ENCODE peak calls at places on chromosomes 7 and 10, in five cellular contexts. F is neuronal stem cell, T is SJSA1, W is pancreas, H is MM.1S. R is an unnamed sample. For H3K4me1 and H3K27me3, the result is how much of the 10 kb centered on the place peaks cover.

GRCh38 chr10:98323221-98324164 is 55.5 kb upstream of the LOXL4 start:
- DNase-seq in H (no peak), W (no peak), T (peak), F (no peak), R (peak)

GRCh38 chr7:2644514-2645273 is 12.9 kb downstream of the TTYH3 start:
- DNase-seq in F (no peak), W (no peak), H (no peak), T (no peak), R (no peak)

GRCh38 chr7:14754631-14755030 is 147.9 kb downstream of the DGKB start:
- DNase-seq in T (no peak), H (no peak), W (no peak), F (no peak), R (no peak)

GRCh38 chr10:122955892-122956291 is 1.9 kb upstream of the C10orf88 start:
- DNase-seq in F (no peak), T (no peak), H (no peak), W (no peak), R (no peak)

GRCh38 chr7:113128028-113128427 is 9.7 kb upstream of the SMIM30 start:
- DNase-seq in T (no peak), H (no peak), F (no peak), W (no peak), R (no peak)

GRCh38 chr7:152050547-152050971 is 25.1 kb downstream of the GALNT11 start:
- DNase-seq in T (peak), H (no peak), W (no peak), F (no peak), R (no peak)

GRCh38 chr7:149209518-149210269 is 14.3 kb downstream of the ZNF282 start:
- DNase-seq in T (peak), H (peak), W (no peak), F (peak), R (peak)

GRCh38 chr7:6637544-6638229 is 569 bp downstream of the ZNF316 start:
- DNase-seq in H (peak), T (peak), W (no peak), F (no peak), R (no peak)

GRCh38 chr7:30800785-30801252 is 29.6 kb downstream of the MINDY4 start:
- DNase-seq in W (no peak), H (peak), F (peak), T (peak), R (peak)

GRCh38 chr10:110392860-110393732 is 88.4 kb upstream of the SMNDC1 start:
- DNase-seq in H (no peak), W (no peak), F (no peak), T (no peak), R (no peak)

GRCh38 chr7:69599879-69600764 is 1.8 kb downstream of the AUTS2 start:
- DNase-seq in H (no peak), T (no peak), W (no peak), F (peak), R (no peak)

GRCh38 chr10:95360122-95360715 is 69.4 kb upstream of the PDLIM1 start:
- DNase-seq in H (peak), F (no peak), W (no peak), T (peak), R (no peak)

GRCh38 chr10:91163709-91164474 is 56.6 kb upstream of the PCGF5 start:
- DNase-seq in W (peak), H (no peak), F (no peak), T (peak), R (peak)

GRCh38 chr7:103843689-103844480 is 145.6 kb downstream of the RELN start:
- DNase-seq in H (no peak), F (no peak), T (no peak), W (no peak), R (no peak)

GRCh38 chr10:113858541-113858940 is 4.1 kb downstream of the NHLRC2 start:
- DNase-seq in F (no peak), W (no peak), T (no peak), H (no peak), R (no peak)

GRCh38 chr7:6228865-6229264 is 43.6 kb downstream of the CYTH3 start:
- DNase-seq in F (no peak), T (no peak), H (no peak), W (no peak), R (no peak)

GRCh38 chr10:58475322-58476277 is 37.1 kb upstream of the BICC1 start:
- DNase-seq in T (peak), F (no peak), H (peak), W (no peak), R (no peak)

GRCh38 chr10:672992-673391 is 16.5 kb downstream of the DIP2C start:
- DNase-seq in F (no peak), W (no peak), T (no peak), H (no peak), R (no peak)

GRCh38 chr10:13608246-13608853 is 21.6 kb downstream of the PRPF18 start:
- DNase-seq in F (no peak), W (no peak), H (no peak), T (no peak), R (peak)

GRCh38 chr10:77936697-77937567 is 10.4 kb upstream of the DLG5 start:
- DNase-seq in H (no peak), T (no peak), F (no peak), W (no peak), R (no peak)

GRCh38 chr10:21230219-21230618 is 295.3 kb downstream of the SKIDA1 start:
- DNase-seq in H (no peak), F (no peak), W (no peak), T (no peak), R (no peak)

GRCh38 chr10:29618341-29619171 is 16.2 kb downstream of the SVIL start:
- DNase-seq in W (no peak), H (no peak), F (no peak), T (no peak), R (no peak)

GRCh38 chr10:95560288-95561199 is 627 bp downstream of the SORBS1 start:
- DNase-seq in H (peak), T (peak), F (no peak), W (peak), R (no peak)

GRCh38 chr10:100185364-100186252 is at the start of gene ERLIN1:
- DNase-seq in F (peak), H (peak), W (peak), T (peak), R (peak)

GRCh38 chr7:30785786-30786185 is 14.6 kb downstream of the MINDY4 start:
- DNase-seq in F (no peak), H (no peak), T (no peak), W (no peak), R (no peak)

GRCh38 chr10:43861966-43862751 is 213.5 kb upstream of the ZNF32 start:
- DNase-seq in H (no peak), W (no peak), F (no peak), T (no peak), R (no peak)

GRCh38 chr10:28302012-28302667 is 724 bp downstream of the MPP7 start:
- DNase-seq in W (no peak), H (no peak), T (no peak), F (no peak), R (peak)

GRCh38 chr10:117240730-117241529 is at the start of gene SLC18A2:
- DNase-seq in F (no peak), H (no peak), W (peak), T (no peak), R (no peak)

GRCh38 chr10:95447733-95448132 is 113.4 kb downstream of the SORBS1 start:
- DNase-seq in H (no peak), F (no peak), W (no peak), T (no peak), R (no peak)

GRCh38 chr10:10626734-10627133 is 390.9 kb upstream of the CELF2 start:
- DNase-seq in W (no peak), H (no peak), F (no peak), T (no peak), R (no peak)

GRCh38 chr7:150972094-150972493 is 6.0 kb downstream of the KCNH2 start:
- DNase-seq in W (no peak), T (no peak), H (no peak), F (no peak), R (no peak)

DNA sequence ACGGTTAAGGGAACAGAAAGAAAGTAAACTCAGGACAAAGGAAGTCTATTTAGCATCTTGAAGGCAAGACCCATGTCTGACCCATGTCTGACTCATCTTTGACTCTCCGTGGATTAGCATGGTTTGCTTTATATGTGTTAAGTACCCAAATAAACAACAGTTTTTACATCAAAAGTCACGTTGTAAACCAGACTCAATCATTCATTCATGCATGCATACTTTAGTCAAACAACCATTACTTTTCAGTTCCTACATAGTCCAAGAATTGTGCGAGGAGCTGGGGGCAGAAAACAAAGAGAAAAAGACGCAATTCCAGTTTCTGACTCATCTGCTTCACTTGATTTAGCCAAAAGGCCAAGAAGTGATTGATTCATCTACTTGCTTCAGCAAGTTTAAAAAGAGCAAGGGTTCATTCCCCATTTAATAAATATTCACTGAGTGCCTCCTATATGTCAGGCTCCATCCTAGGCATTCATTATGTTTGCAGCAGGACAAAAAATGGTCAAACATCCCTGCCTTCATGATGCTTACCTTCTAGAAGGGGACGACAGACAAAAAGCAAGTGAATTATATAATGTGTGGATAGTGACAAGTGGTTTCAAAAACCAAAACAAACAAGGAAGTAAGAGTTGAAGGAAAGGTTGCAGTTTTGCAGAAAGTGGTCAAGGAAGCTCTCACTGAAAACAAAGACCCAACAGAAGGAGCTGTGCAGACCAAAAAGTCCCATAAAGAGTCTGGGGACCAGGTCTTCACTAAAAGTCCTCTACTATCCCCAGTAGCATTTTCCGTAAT is 116.2 kb downstream of the FAM107B start:
- DNase-seq in W (no peak), T (peak), H (no peak), F (no peak), R (no peak)
- H3K4me1 ChIP-seq in W (under half), T (under half), H (under half), F (under half), R (under half)

GRCh38 chr7:135083005-135083404 is 64.9 kb upstream of the TMEM140 start:
- DNase-seq in W (no peak), H (no peak), F (no peak), T (no peak), R (no peak)
- H3K4me3 ChIP-seq in W (no peak), H (no peak), F (no peak), T (no peak), R (no peak)

GRCh38 chr10:133328358-133329343 is 8.0 kb downstream of the CALY start:
- DNase-seq in T (no peak), F (no peak), H (no peak), W (peak), R (no peak)

GRCh38 chr10:133325761-133326463 is 10.8 kb downstream of the CALY start:
- DNase-seq in W (peak), T (no peak), H (no peak), F (no peak), R (no peak)

GRCh38 chr10:133326745-133327650 is 9.7 kb downstream of the CALY start:
- DNase-seq in F (no peak), W (peak), H (no peak), T (no peak), R (no peak)

GRCh38 chr10:133329401-133330202 is 7.1 kb downstream of the CALY start:
- DNase-seq in F (peak), H (peak), W (peak), T (peak), R (peak)

DNA sequence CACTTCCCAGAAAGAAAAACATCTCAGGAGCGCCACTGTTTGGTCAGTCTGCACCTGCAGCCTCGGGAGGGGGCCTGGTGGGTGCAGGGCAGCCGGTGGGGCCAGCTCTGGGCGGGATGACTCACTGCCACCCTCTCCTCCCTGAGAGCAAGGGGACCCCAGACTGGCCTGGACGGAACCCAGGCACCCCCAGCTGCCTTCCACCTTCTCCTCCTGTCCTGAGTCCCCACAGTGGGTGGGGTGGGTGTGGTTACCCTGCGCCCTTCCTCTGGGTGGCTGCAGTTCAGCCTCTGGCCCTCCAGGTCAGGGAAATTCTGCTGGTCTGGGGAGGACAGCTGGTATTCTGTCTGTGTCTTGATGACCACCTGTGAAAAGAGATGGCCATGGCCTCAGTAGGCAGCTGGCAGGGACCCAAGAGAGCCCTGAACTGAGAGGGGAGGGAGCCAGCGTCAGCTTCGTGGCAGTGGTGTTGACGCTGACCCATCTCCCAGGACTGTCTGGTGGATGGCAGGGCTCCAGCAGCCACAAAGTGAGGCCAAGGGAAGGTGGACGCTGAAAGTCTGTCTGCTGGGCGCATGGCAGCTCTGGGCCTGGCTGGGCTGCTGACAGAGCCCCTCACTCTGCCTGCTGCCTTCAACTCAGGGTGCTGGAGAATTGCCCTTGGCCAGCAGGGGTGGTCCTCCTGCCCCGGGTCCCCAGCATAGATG is 8.9 kb downstream of the CALY start:
- DNase-seq in H (no peak), W (peak), F (no peak), T (no peak), R (no peak)
- H3K27me3 ChIP-seq in H (half or more), W (under half), F (under half), T (half or more), R (half or more)

DNA sequence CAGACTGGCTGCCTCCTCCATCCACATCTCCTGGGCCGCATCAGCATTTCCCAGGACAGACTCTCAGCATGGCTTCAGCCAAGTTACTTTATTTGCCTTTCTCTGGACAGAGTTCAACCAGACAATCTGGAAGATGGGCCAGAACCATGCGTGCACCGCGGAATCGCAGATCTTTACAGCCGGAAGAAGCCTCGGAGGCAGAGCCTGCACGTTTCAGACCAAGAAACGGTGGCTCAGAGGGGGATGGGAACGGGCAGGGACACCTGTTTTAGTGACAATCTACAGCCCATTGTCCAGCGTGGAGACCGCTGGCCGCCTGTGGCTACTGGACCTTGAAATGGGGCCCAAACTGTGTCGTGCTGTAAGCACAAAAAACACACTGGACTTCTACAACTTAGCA is 3.5 kb downstream of the VIPR2 start:
- DNase-seq in F (no peak), W (no peak), T (no peak), H (no peak), R (no peak)
- H3K4me1 ChIP-seq in F (under half), W (under half), T (under half), H (under half), R (under half)

GRCh38 chr10:81949283-81949682 is 74.3 kb downstream of the NRG3 start:
- DNase-seq in F (no peak), H (no peak), W (no peak), T (no peak), R (no peak)

GRCh38 chr10:81953420-81953819 is 78.4 kb downstream of the NRG3 start:
- DNase-seq in W (no peak), H (peak), T (no peak), F (no peak), R (no peak)

DNA sequence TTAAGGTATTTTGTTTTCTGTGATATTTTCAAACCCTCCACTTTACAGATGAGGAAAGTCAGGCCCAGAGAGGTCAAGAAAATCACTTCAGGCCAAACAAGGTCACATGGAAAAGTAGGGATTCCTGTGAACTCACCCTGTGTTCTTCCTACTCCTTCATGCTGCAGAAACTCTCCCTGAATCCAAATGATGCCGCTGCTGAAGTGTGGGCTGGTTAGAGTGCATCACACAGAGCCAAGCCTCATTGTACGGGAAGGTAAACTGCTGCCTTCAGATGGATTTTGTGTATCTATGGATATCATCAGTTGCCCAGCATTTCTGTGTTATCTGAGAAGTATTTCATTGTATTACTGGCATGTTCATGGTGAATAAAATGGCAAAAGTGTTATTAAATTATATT is 75.4 kb downstream of the NRG3 start:
- DNase-seq in F (no peak), H (no peak), W (no peak), T (no peak), R (no peak)
- H3K4me3 ChIP-seq in F (no peak), H (no peak), W (no peak), T (no peak), R (no peak)

GRCh38 chr7:156095908-156096539 is 283.8 kb upstream of the SHH start:
- DNase-seq in W (no peak), T (no peak), H (peak), F (no peak), R (no peak)
- H3K27me3 ChIP-seq in W (under half), T (under half), H (under half), F (under half), R (under half)

DNA sequence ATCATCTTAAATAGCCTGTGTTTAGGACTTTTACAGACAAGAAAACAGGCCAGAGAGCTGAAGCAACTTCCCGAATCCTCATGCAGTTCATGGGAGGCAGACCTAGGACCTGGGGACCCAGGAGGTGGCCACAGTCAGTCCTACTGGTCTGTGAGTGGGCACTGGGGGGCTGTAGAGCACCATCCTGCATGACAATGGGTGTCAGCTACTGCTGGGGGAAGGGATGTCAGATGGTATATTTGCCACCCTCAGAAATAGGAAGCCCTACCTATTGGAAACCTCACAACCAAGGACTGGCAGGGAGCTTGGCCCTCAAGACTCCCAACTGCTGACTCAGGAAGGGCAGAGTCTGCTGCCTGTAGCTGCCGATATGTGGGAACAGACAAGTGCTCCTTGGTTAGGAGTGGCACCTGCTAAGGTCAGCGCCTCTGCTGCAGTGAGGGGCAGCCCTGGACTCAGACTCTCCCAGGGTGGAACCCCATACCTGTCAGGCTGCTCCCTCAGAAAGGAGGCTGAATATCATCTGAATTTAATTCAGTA is 29.7 kb downstream of the OGDH start:
- DNase-seq in W (no peak), H (no peak), F (no peak), T (no peak), R (no peak)
- H3K4me1 ChIP-seq in W (under half), H (half or more), F (under half), T (half or more), R (half or more)